ENCODE peak calls at places on chromosome 20, in ten cellular contexts. M is NCI-H345; C is psoas muscle; V is fibroblast of pulmonary artery; Z is activated CD8-positive, alpha-beta memory T cell treated with anti-CD3 and anti-CD28 coated beads for 24 hours; G is activated CD4-positive, alpha-beta T cell treated with anti-CD3 and anti-CD28 coated beads, Interleukin-2, amount 50 U/mL, for 1 hour; T is activated naive CD4-positive, alpha-beta T cell treated with anti-CD3 and anti-CD28 coated beads for 36 hours; D is fibroblast of the aortic adventitia; W is progenitor cell of endocrine pancreas; R is RWPE1. E is an unnamed sample.

GRCh38 chr20:54223285-54223684 is 15.4 kb downstream of the PFDN4 start:
- DNase-seq in V (no peak), Z (no peak), W (no peak), C (no peak), T (no peak), M (no peak), D (no peak), G (no peak), R (no peak), E (no peak)

GRCh38 chr20:24813080-24813479 is 136.0 kb upstream of the CST7 start:
- DNase-seq in R (no peak), V (no peak), W (no peak), T (no peak), C (no peak), G (no peak), M (no peak), D (no peak), Z (no peak), E (no peak)

GRCh38 chr20:6142348-6142993 is 19.6 kb upstream of the FERMT1 start:
- DNase-seq in T (peak; percentile 67), R (peak; percentile 71), W (peak; percentile 31), Z (peak; percentile 62), M (peak; percentile 75), D (peak; percentile 82), G (peak; percentile 14), C (no peak), V (peak; percentile 79), E (peak; percentile 74)

GRCh38 chr20:40763646-40764295 is 74.7 kb upstream of the MAFB start:
- DNase-seq in V (no peak), Z (no peak), G (no peak), C (no peak), M (no peak), T (no peak), D (peak; percentile 34), W (no peak), R (no peak), E (no peak)

GRCh38 chr20:62822788-62823651 is 6.2 kb downstream of the COL9A3 start:
- DNase-seq in R (peak; percentile 55), W (no peak), M (peak; percentile 77), D (no peak), C (no peak), V (no peak), G (no peak), Z (no peak), T (peak; percentile 59), E (peak; percentile 75)

GRCh38 chr20:17612287-17612974 is 42.6 kb downstream of the DSTN start:
- DNase-seq in C (no peak), D (peak; percentile 57), G (peak; percentile 21), W (no peak), T (peak; percentile 37), R (no peak), V (peak; percentile 81), Z (peak; percentile 78), M (no peak), E (no peak)

GRCh38 chr20:47551841-47552240 is 50.2 kb downstream of the NCOA3 start:
- DNase-seq in G (no peak), D (no peak), V (no peak), Z (no peak), M (peak; percentile 17), W (no peak), R (no peak), C (no peak), T (peak; percentile 27), E (no peak)

GRCh38 chr20:49937023-49937929 is 1.1 kb downstream of the RNF114 start:
- DNase-seq in T (no peak), D (no peak), C (no peak), W (no peak), G (no peak), M (peak; percentile 27), Z (no peak), V (no peak), R (peak; percentile 54), E (no peak)

GRCh38 chr20:53126185-53126584 is 154.0 kb downstream of the TSHZ2 start:
- DNase-seq in C (no peak), R (no peak), M (peak; percentile 29), Z (no peak), T (no peak), V (no peak), W (no peak), D (no peak), G (no peak), E (no peak)

GRCh38 chr20:14860410-14860814 is 523.0 kb upstream of the FLRT3 start:
- DNase-seq in R (no peak), T (no peak), W (no peak), D (no peak), C (no peak), M (peak; percentile 96), V (no peak), Z (no peak), G (no peak), E (no peak)

GRCh38 chr20:35443003-35443402 is 5.0 kb upstream of the GDF5 start:
- DNase-seq in W (no peak), R (peak; percentile 80), V (peak; percentile 58), M (no peak), D (peak; percentile 88), Z (no peak), G (no peak), T (no peak), C (no peak), E (no peak)

GRCh38 chr20:60453847-60454246 is 495.6 kb downstream of the CDH26 start:
- DNase-seq in T (no peak), M (no peak), R (no peak), G (no peak), V (no peak), Z (no peak), C (no peak), W (no peak), D (no peak), E (no peak)

GRCh38 chr20:19114410-19114809 is 98.0 kb upstream of the SLC24A3 start:
- DNase-seq in W (no peak), R (no peak), D (no peak), G (no peak), T (no peak), C (no peak), M (peak; percentile 91), Z (no peak), V (no peak), E (no peak)

GRCh38 chr20:38117635-38118034 is 47.4 kb downstream of the TGM2 start:
- DNase-seq in R (peak; percentile 68), V (peak; percentile 80), M (no peak), C (no peak), Z (no peak), D (peak; percentile 72), T (no peak), W (no peak), G (no peak), E (no peak)

GRCh38 chr20:48354320-48355263 is 473.2 kb downstream of the PREX1 start:
- DNase-seq in G (no peak), D (no peak), W (no peak), T (no peak), C (no peak), Z (no peak), M (no peak), R (no peak), V (no peak), E (no peak)

GRCh38 chr20:13226367-13226766 is 5.3 kb downstream of the ISM1 start:
- DNase-seq in T (no peak), Z (no peak), G (no peak), C (no peak), M (no peak), W (no peak), D (no peak), V (no peak), R (no peak), E (no peak)

GRCh38 chr20:39660251-39660650 is 698.1 kb downstream of the DHX35 start:
- DNase-seq in M (no peak), G (no peak), C (no peak), R (no peak), V (peak; percentile 47), W (no peak), Z (no peak), T (no peak), D (peak; percentile 27), E (no peak)

GRCh38 chr20:25233016-25233772 is 14.7 kb upstream of the PYGB start:
- DNase-seq in M (peak; percentile 23), R (peak; percentile 79), Z (no peak), W (no peak), D (peak; percentile 92), C (peak; percentile 60), V (peak; percentile 75), G (no peak), T (no peak), E (peak; percentile 33)

GRCh38 chr20:45425561-45425960 is 9.6 kb downstream of the PIGT start:
- DNase-seq in D (no peak), G (no peak), Z (no peak), W (no peak), T (no peak), R (no peak), C (no peak), V (no peak), M (no peak), E (no peak)

GRCh38 chr20:20553534-20553933 is 158.9 kb downstream of the RALGAPA2 start:
- DNase-seq in D (no peak), V (no peak), M (no peak), G (no peak), C (no peak), T (no peak), W (no peak), Z (no peak), R (no peak), E (no peak)

GRCh38 chr20:53088786-53089185 is 116.6 kb downstream of the TSHZ2 start:
- DNase-seq in W (no peak), R (no peak), C (no peak), V (no peak), G (no peak), D (no peak), T (no peak), M (no peak), Z (no peak), E (no peak)

GRCh38 chr20:41065716-41066115 is 37.1 kb downstream of the TOP1 start:
- DNase-seq in R (no peak), C (no peak), T (no peak), W (no peak), M (no peak), G (no peak), V (no peak), Z (no peak), D (no peak), E (no peak)

GRCh38 chr20:34709044-34709835 is 5.1 kb downstream of the TP53INP2 start:
- DNase-seq in R (peak; percentile 90), G (peak; percentile 74), V (peak; percentile 75), Z (peak; percentile 94), C (peak; percentile 85), W (peak; percentile 76), D (peak; percentile 52), M (peak; percentile 86), T (peak; percentile 78), E (peak; percentile 93)

GRCh38 chr20:23655551-23656211 is 17.9 kb upstream of the CST3 start:
- DNase-seq in Z (no peak), C (peak; percentile 53), W (no peak), T (no peak), R (no peak), G (no peak), M (no peak), D (peak; percentile 50), V (no peak), E (no peak)

GRCh38 chr20:4555188-4555893 is 166.4 kb upstream of the PRND start:
- DNase-seq in T (no peak), G (no peak), C (no peak), M (no peak), R (peak; percentile 53), V (peak; percentile 40), D (peak; percentile 57), W (no peak), Z (no peak), E (no peak)

GRCh38 chr20:40293740-40294139 is 395.3 kb downstream of the MAFB start:
- DNase-seq in Z (no peak), M (no peak), R (no peak), C (no peak), W (no peak), D (peak; percentile 43), T (no peak), G (no peak), V (peak; percentile 8), E (no peak)

GRCh38 chr20:41466836-41467619 is 100.4 kb upstream of the EMILIN3 start:
- DNase-seq in D (no peak), W (no peak), R (no peak), V (no peak), C (no peak), G (no peak), T (no peak), Z (no peak), M (no peak), E (no peak)

GRCh38 chr20:25865715-25866656 is 169.3 kb upstream of the ZNF337 start:
- DNase-seq in V (peak; percentile 82), D (peak; percentile 68), G (peak; percentile 73), M (peak; percentile 77), Z (peak; percentile 85), W (peak; percentile 60), R (peak; percentile 30), C (peak; percentile 79), T (peak; percentile 79), E (peak; percentile 84)